ENCODE peak calls at places on chromosomes 7 and 10, in nine cellular contexts. C is stimulated activated CD8-positive, alpha-beta memory T cell treated with anti-CD3 and anti-CD28 coated beads, Interleukin-15, amount 100 ng/mL, for 24 hours; F is stimulated activated CD4-positive, alpha-beta T cell treated with anti-CD3 and anti-CD28 coated beads, Interleukin-15, amount 100 ng/mL, for 1 hour; L is H54; P is neural crest cell; E is lung; B is NCI-H1417; Q is substantia nigra; W is NCI-H1436 treated with DMSO at 0.1 percent for 48 hours. S is an unnamed sample.

GRCh38 chr7:20440472-20441105 is 109.9 kb downstream of the ITGB8 start:
- DNase-seq in P (peak), E (no peak), L (no peak), F (no peak), W (no peak), Q (peak), C (no peak), B (peak), S (no peak)

GRCh38 chr10:116263870-116264269 is 9.1 kb downstream of the GFRA1 start:
- DNase-seq in F (no peak), C (no peak), B (no peak), W (no peak), E (no peak), P (no peak), L (no peak), Q (no peak), S (no peak)

GRCh38 chr7:37052673-37053072 is 328.4 kb upstream of the AOAH start:
- DNase-seq in Q (no peak), W (no peak), E (no peak), C (no peak), P (peak), F (no peak), B (no peak), L (peak), S (no peak)

GRCh38 chr10:13000431-13000830 is 1.1 kb downstream of the CCDC3 start:
- DNase-seq in P (no peak), Q (no peak), B (no peak), F (no peak), E (no peak), L (no peak), W (no peak), C (no peak), S (no peak)

GRCh38 chr10:35413985-35414861 is 77.9 kb downstream of the CCNY start:
- DNase-seq in P (no peak), W (no peak), B (no peak), L (no peak), Q (no peak), F (no peak), E (no peak), C (no peak), S (peak)

GRCh38 chr7:157274991-157275427 is 61.8 kb upstream of the DNAJB6 start:
- DNase-seq in B (no peak), L (no peak), E (no peak), F (no peak), C (no peak), Q (no peak), P (no peak), W (no peak), S (no peak)

GRCh38 chr7:94298943-94299342 is 95.8 kb upstream of the COL1A2 start:
- DNase-seq in E (no peak), W (no peak), C (no peak), Q (no peak), F (no peak), B (no peak), L (no peak), P (no peak), S (no peak)

GRCh38 chr10:96229568-96230030 is 41.8 kb downstream of the BLNK start:
- DNase-seq in W (no peak), P (peak), Q (peak), B (peak), C (peak), E (peak), F (peak), L (peak), S (no peak)

GRCh38 chr7:41274179-41274578 is 428.7 kb downstream of the INHBA start:
- DNase-seq in L (no peak), Q (no peak), F (no peak), E (no peak), C (no peak), B (no peak), P (no peak), W (no peak), S (no peak)

GRCh38 chr7:31935115-31935514 is 135.1 kb downstream of the PDE1C start:
- DNase-seq in L (no peak), B (no peak), P (peak), E (no peak), W (no peak), F (no peak), Q (no peak), C (no peak), S (no peak)

GRCh38 chr7:148264933-148265557 is 325.5 kb upstream of the C7orf33 start:
- DNase-seq in L (peak), P (no peak), Q (no peak), B (peak), E (no peak), C (no peak), F (no peak), W (peak), S (no peak)

GRCh38 chr7:92702535-92702934 is 112.3 kb upstream of the FAM133B start:
- DNase-seq in B (no peak), Q (no peak), W (no peak), C (no peak), P (no peak), F (no peak), L (no peak), E (no peak), S (no peak)

GRCh38 chr7:149783386-149784250 is 10.2 kb upstream of the ZNF467 start:
- DNase-seq in P (no peak), L (no peak), B (no peak), C (no peak), Q (peak), F (no peak), E (no peak), W (no peak), S (no peak)

GRCh38 chr10:111986079-111986478 is 197.5 kb downstream of the GPAM start:
- DNase-seq in W (no peak), Q (no peak), B (no peak), E (no peak), P (no peak), F (no peak), L (no peak), C (no peak), S (no peak)

GRCh38 chr10:102230861-102231356 is 4.8 kb downstream of the ELOVL3 start:
- DNase-seq in C (no peak), E (no peak), F (no peak), L (no peak), B (peak), W (no peak), Q (no peak), P (no peak), S (peak)

S was measured in cardiac septum.